ENCODE peak calls at places on chromosomes 11 and 22, in four cellular contexts. Y is K562, N is HepG2, V is GM12878. M is an unnamed sample.

GRCh38 chr11:1837171-1838076 is 1.4 kb upstream of the TNNI2 start:
- DNase-seq in N (peak; percentile 45), Y (peak; percentile 87), V (no peak), M (peak; percentile 88)

GRCh38 chr11:76674517-76675400 is 4.2 kb upstream of the LRRC32 start:
- DNase-seq in V (peak; percentile 59), N (no peak), Y (no peak), M (peak; percentile 41)

GRCh38 chr11:102928247-102928646 is 27.3 kb downstream of the MMP13 start:
- DNase-seq in V (no peak), N (no peak), Y (no peak), M (no peak)

GRCh38 chr11:108973402-108974119 is 308.7 kb downstream of the DDX10 start:
- DNase-seq in Y (no peak), V (no peak), N (no peak), M (no peak)

GRCh38 chr22:29298641-29299040 is 7.8 kb upstream of the GAS2L1 start:
- DNase-seq in N (no peak), V (no peak), Y (no peak), M (no peak)

GRCh38 chr22:32199961-32200360 is 4.9 kb downstream of the RFPL2 start:
- DNase-seq in Y (no peak), N (no peak), V (no peak), M (no peak)

GRCh38 chr11:1480191-1480554 is 6.4 kb downstream of the MOB2 start:
- DNase-seq in V (no peak), N (no peak), Y (no peak), M (no peak)

GRCh38 chr22:44623771-44624510 is 78.1 kb upstream of the PRR5 start:
- DNase-seq in Y (peak; percentile 16), V (no peak), N (no peak), M (peak; percentile 59)

GRCh38 chr11:72091292-72091691 is 10.6 kb downstream of the LRRC51 start:
- DNase-seq in Y (peak; percentile 78), N (peak; percentile 68), V (no peak), M (peak; percentile 85)

GRCh38 chr22:31350410-31350863 is 4.3 kb upstream of the PATZ1 start:
- DNase-seq in V (no peak), Y (peak; percentile 23), N (peak; percentile 90), M (peak; percentile 37)

GRCh38 chr11:33574366-33574765 is 126.3 kb downstream of the C11orf91 start:
- DNase-seq in Y (no peak), V (no peak), N (no peak), M (no peak)

GRCh38 chr11:1271002-1271401 is 38.4 kb downstream of the TOLLIP start:
- DNase-seq in Y (peak; percentile 48), N (no peak), V (no peak), M (no peak)

GRCh38 chr22:34099278-34099677 is 179.0 kb upstream of the LARGE1 start:
- DNase-seq in V (no peak), Y (no peak), N (no peak), M (no peak)

GRCh38 chr11:76208829-76209670 is 2.7 kb upstream of the WNT11 start:
- DNase-seq in Y (no peak), V (no peak), N (peak; percentile 56), M (peak; percentile 84)

GRCh38 chr22:49971232-49972162 is 10.9 kb downstream of the PIM3 start:
- DNase-seq in V (no peak), Y (peak; percentile 81), N (no peak), M (peak; percentile 44)

GRCh38 chr22:40463727-40464126 is 93.3 kb downstream of the SGSM3 start:
- DNase-seq in V (no peak), N (no peak), Y (no peak), M (no peak)

GRCh38 chr22:24003887-24004286 is 1.4 kb downstream of the GSTT4 start:
- DNase-seq in Y (no peak), N (no peak), V (no peak), M (no peak)

GRCh38 chr11:71454470-71455113 is 1.6 kb downstream of the NADSYN1 start:
- DNase-seq in N (no peak), V (no peak), Y (no peak), M (no peak)

GRCh38 chr11:65593518-65594414 is 1.8 kb downstream of the KCNK7 start:
- DNase-seq in N (no peak), V (no peak), Y (peak; percentile 48), M (peak; percentile 80)

GRCh38 chr11:18527512-18527911 is 770 bp upstream of the TSG101 start:
- DNase-seq in Y (no peak), N (no peak), V (no peak), M (no peak)

GRCh38 chr11:110086892-110087309 is 6.3 kb upstream of the ZC3H12C start:
- DNase-seq in Y (no peak), V (no peak), N (no peak), M (no peak)

GRCh38 chr11:65417221-65417701 is 5.3 kb upstream of the NEAT1 start:
- DNase-seq in N (no peak), V (no peak), Y (no peak), M (no peak)

GRCh38 chr11:65576867-65577755 is 1.3 kb downstream of the EHBP1L1 start:
- DNase-seq in Y (no peak), N (peak; percentile 49), V (no peak), M (no peak)

GRCh38 chr22:22073769-22074561 is 91.4 kb upstream of the TOP3B start:
- DNase-seq in Y (no peak), N (no peak), V (no peak), M (no peak)

GRCh38 chr11:1235615-1236315 is 12.9 kb downstream of the MUC5B start:
- DNase-seq in V (no peak), Y (no peak), N (no peak), M (no peak)

GRCh38 chr11:65479184-65480145 is 19.4 kb upstream of the MALAT1 start:
- DNase-seq in V (no peak), Y (no peak), N (no peak), M (peak; percentile 43)

GRCh38 chr22:39773976-39774539 is 119.5 kb downstream of the ENTHD1 start:
- DNase-seq in V (peak; percentile 73), Y (no peak), N (no peak), M (no peak)

DNA sequence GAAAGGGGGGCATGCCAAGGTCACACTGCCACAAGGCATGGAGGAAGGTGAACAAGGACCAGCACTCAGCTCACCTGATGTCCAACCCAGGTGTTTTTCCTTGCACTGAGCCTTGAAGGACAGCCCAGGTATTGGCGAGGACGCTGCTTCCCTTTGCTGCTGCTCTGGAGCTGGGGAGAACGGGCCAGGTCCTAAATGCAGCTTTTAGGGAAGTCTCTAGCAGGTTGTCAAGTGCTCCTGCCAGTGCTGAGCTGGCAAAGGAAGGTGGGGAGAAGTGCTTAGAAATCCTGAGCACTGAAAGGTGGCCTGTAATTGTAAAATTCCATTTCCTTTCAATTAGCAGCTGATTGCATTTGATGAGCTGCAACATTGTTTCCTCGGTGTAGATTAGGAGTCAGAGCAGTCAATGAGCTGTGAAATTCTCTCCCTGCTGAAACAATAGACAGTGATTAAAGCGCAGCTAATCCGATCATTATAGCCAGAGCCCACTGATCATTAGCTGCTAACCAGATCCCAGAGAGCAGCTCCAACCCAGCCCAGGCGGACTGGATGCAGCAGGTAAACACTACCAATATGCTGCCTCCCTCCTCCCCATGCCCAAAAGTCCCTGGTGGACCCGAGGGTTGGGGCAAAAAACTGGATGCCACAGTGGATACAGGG is 507.6 kb downstream of the INSC start:
- DNase-seq in Y (no peak), N (no peak), V (no peak), M (no peak)
- TF ChIP-seq TCF7 in Y (no peak), N (no peak), V (no peak), M (no peak)

GRCh38 chr22:46057206-46057605 is 80.2 kb upstream of the WNT7B start:
- DNase-seq in N (no peak), V (no peak), Y (no peak), M (peak; percentile 5)

GRCh38 chr22:46055851-46056168 is 78.8 kb upstream of the WNT7B start:
- DNase-seq in V (no peak), Y (no peak), N (no peak), M (no peak)

GRCh38 chr22:46058591-46059519 is 81.9 kb upstream of the WNT7B start:
- DNase-seq in Y (no peak), N (no peak), V (no peak), M (peak; percentile 10)

GRCh38 chr22:46056169-46057041 is 79.4 kb upstream of the WNT7B start:
- DNase-seq in V (no peak), Y (no peak), N (no peak), M (peak; percentile 10)

GRCh38 chr22:46057762-46058420 is 80.9 kb upstream of the WNT7B start:
- DNase-seq in V (peak; percentile 56), Y (no peak), N (no peak), M (peak; percentile 6)
- TF ChIP-seq ATF2 in V (no peak), Y (no peak), N (no peak), M (no peak)

DNA sequence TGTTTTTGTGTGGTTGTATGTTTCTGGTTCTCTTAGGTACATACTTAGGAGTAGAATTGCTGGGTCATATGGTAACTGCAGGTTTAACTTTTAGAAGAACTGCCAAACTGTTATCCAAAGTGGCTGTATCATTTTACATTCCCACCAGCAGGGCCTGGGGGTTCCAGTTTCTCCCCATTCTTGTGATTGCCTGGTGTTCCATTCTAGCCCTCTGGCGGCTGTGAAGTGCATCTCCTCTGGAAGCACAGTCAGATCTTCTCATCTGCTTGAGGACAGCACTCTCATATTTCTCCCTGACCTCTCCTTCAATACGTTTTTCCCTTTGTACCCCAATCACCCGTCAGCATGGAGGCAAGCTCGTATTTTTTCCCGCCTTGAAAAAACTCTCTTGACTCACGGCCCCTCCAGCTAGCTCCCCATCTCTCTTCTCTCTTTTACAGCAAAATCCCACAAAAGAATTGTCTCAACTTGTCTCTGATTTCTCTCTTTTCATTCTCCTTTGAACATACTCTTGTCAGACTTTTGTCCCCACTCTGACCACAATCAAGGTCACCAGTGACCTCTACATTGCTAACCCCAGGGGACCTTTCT is 56.8 kb upstream of the THY1 start:
- DNase-seq in N (peak; percentile 74), Y (peak; percentile 72), V (no peak), M (peak; percentile 53)
- TF ChIP-seq TCF7 in N (no peak), Y (no peak), V (no peak), M (no peak)

GRCh38 chr11:118628432-118628831 is 21.0 kb downstream of the PHLDB1 start:
- DNase-seq in Y (no peak), N (no peak), V (no peak), M (no peak)
- TF ChIP-seq ATF2 in Y (no peak), N (no peak), V (no peak), M (no peak)

GRCh38 chr11:95092549-95093324 is 3.1 kb downstream of the ENDOD1 start:
- DNase-seq in N (peak; percentile 85), V (no peak), Y (peak; percentile 38), M (no peak)
- TF ChIP-seq TCF7 in N (no peak), V (no peak), Y (no peak), M (no peak)

GRCh38 chr11:116929393-116930090 is 92.1 kb upstream of the APOA1 start:
- DNase-seq in Y (no peak), V (no peak), N (peak; percentile 21), M (no peak)
- TF ChIP-seq ATF2 in Y (no peak), V (no peak), N (no peak), M (no peak)

DNA sequence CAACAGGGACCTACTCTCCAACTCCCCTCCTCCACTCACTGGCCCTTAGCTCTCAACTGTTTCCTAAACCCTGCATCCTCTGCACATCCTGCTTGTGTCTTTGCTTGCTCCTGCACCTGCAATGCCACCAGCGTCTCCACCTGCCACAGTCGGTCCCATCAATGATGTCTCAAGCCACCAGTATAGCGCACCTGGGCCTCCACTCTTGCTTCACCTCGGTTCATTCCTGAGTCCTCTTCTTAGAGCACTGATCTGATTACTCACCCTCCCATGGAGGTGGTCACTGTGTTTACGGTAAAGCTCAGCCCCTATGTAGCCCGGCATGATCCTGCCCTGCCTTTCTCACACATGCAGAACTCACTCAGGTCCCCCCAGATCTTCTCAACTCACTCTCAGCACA is 31.6 kb downstream of the TRIM29 start:
- DNase-seq in N (no peak), Y (no peak), V (no peak), M (no peak)
- TF ChIP-seq TCF7 in N (no peak), Y (no peak), V (no peak), M (no peak)